ENCODE peak calls at places on chromosomes 12 and 14, in five cellular contexts. R, M, G, W and U are unnamed samples.

GRCh38 chr12:88855301-88855700 is 275.0 kb upstream of the KITLG start:
- DNase-seq in R (no peak), M (no peak), G (no peak), W (no peak), U (peak; percentile 40)

GRCh38 chr12:108237272-108237671 is 101.8 kb downstream of the CMKLR1 start:
- DNase-seq in R (no peak), M (no peak), G (no peak), W (peak; percentile 49), U (no peak)

GRCh38 chr12:39413836-39414771 is 28.8 kb downstream of the KIF21A start:
- DNase-seq in R (no peak), M (no peak), G (no peak), W (no peak), U (no peak)

GRCh38 chr14:102930138-102930752 is 7.8 kb downstream of the AMN start:
- DNase-seq in R (no peak), M (peak; percentile 20), G (no peak), W (no peak), U (no peak)

GRCh38 chr12:93325855-93326254 is 51.9 kb upstream of the NUDT4 start:
- DNase-seq in R (no peak), M (no peak), G (no peak), W (no peak), U (peak; percentile 62)

GRCh38 chr12:57707250-57707649 is 13.3 kb downstream of the OS9 start:
- DNase-seq in R (no peak), M (no peak), G (no peak), W (no peak), U (no peak)

GRCh38 chr14:35339761-35340406 is 47.7 kb downstream of the PSMA6 start:
- DNase-seq in R (no peak), M (no peak), G (peak; percentile 34), W (no peak), U (no peak)

GRCh38 chr14:68774771-68775613 is 17.9 kb downstream of the ZFP36L1 start:
- DNase-seq in R (no peak), M (no peak), G (no peak), W (no peak), U (peak; percentile 84)

GRCh38 chr12:120264511-120265202 is 873 bp downstream of the PXN start:
- DNase-seq in R (no peak), M (no peak), G (no peak), W (no peak), U (peak; percentile 20)

GRCh38 chr12:56078931-56079728 is 835 bp upstream of the ERBB3 start:
- DNase-seq in R (peak; percentile 52), M (peak; percentile 93), G (peak; percentile 16), W (peak; percentile 95), U (peak; percentile 80)

GRCh38 chr12:108526482-108527234 is 11.6 kb downstream of the FICD start:
- DNase-seq in R (no peak), M (no peak), G (no peak), W (peak; percentile 23), U (peak; percentile 38)

GRCh38 chr14:104651876-104652260 is 37.5 kb upstream of the INF2 start:
- DNase-seq in R (no peak), M (no peak), G (no peak), W (no peak), U (no peak)

GRCh38 chr12:19288603-19289244 is 150.6 kb upstream of the AEBP2 start:
- DNase-seq in R (no peak), M (no peak), G (no peak), W (no peak), U (no peak)

GRCh38 chr12:86827409-86827808 is 571.2 kb upstream of the MGAT4C start:
- DNase-seq in R (no peak), M (no peak), G (no peak), W (no peak), U (no peak)

GRCh38 chr14:102911991-102912761 is 10.3 kb upstream of the AMN start:
- DNase-seq in R (no peak), M (no peak), G (no peak), W (no peak), U (no peak)

GRCh38 chr12:55932546-55932919 is 1.6 kb downstream of the DGKA start:
- DNase-seq in R (peak; percentile 62), M (no peak), G (peak; percentile 34), W (peak; percentile 4), U (peak; percentile 54)

GRCh38 chr12:57047981-57048380 is 1.9 kb downstream of the MYO1A start:
- DNase-seq in R (no peak), M (no peak), G (no peak), W (no peak), U (peak; percentile 27)

GRCh38 chr14:50941151-50941550 is 3.1 kb downstream of the PYGL start:
- DNase-seq in R (no peak), M (no peak), G (no peak), W (no peak), U (no peak)

GRCh38 chr14:60179296-60179924 is 14.2 kb upstream of the DHRS7 start:
- DNase-seq in R (no peak), M (no peak), G (no peak), W (no peak), U (no peak)

GRCh38 chr12:44117368-44117767 is 281.5 kb downstream of the TMEM117 start:
- DNase-seq in R (no peak), M (no peak), G (no peak), W (no peak), U (peak; percentile 8)

GRCh38 chr12:106096376-106096775 is 42.4 kb downstream of the NUAK1 start:
- DNase-seq in R (no peak), M (no peak), G (no peak), W (no peak), U (no peak)

GRCh38 chr12:128629979-128630378 is 193.8 kb downstream of the SLC15A4 start:
- DNase-seq in R (no peak), M (no peak), G (no peak), W (no peak), U (no peak)

GRCh38 chr12:54338682-54339296 is 13.9 kb downstream of the COPZ1 start:
- DNase-seq in R (no peak), M (no peak), G (no peak), W (no peak), U (no peak)

GRCh38 chr14:100240725-100241032 is 1.7 kb downstream of the YY1 start:
- DNase-seq in R (no peak), M (no peak), G (no peak), W (no peak), U (no peak)

GRCh38 chr12:73057428-73057827 is 785.3 kb downstream of the TRHDE start:
- DNase-seq in R (no peak), M (no peak), G (no peak), W (no peak), U (no peak)

GRCh38 chr12:89225401-89225800 is 126.9 kb downstream of the DUSP6 start:
- DNase-seq in R (peak; percentile 63), M (no peak), G (no peak), W (no peak), U (peak; percentile 75)